ENCODE peak calls at places on chromosome 21, in eight cellular contexts. One of them, this sample, is unnamed.

GRCh38 chr21:41722052-41723018 is 44.5 kb downstream of the RIPK4 start:
- DNase-seq in brain microvascular endothelial cell: no peak
- DNase-seq in 8988T: no peak
- DNase-seq in GM20000: no peak
- DNase-seq in activated CD8-positive, alpha-beta memory T cell treated with anti-CD3 and anti-CD28 coated beads, Interleukin-2, amount 50 U/mL, for 4 hours: no peak
- DNase-seq in NT2/D1: no peak
- DNase-seq in RWPE1: no peak
- DNase-seq in HEK293T: no peak
- DNase-seq in this sample: no peak

GRCh38 chr21:31265293-31265692 is 78.8 kb downstream of the TIAM1 start:
- DNase-seq in NT2/D1: no peak
- DNase-seq in brain microvascular endothelial cell: no peak
- DNase-seq in GM20000: no peak
- DNase-seq in 8988T: no peak
- DNase-seq in RWPE1: no peak
- DNase-seq in HEK293T: no peak
- DNase-seq in activated CD8-positive, alpha-beta memory T cell treated with anti-CD3 and anti-CD28 coated beads, Interleukin-2, amount 50 U/mL, for 4 hours: no peak
- DNase-seq in this sample: no peak

GRCh38 chr21:16563795-16564194 is 834.0 kb downstream of the USP25 start:
- DNase-seq in NT2/D1: peak
- DNase-seq in HEK293T: no peak
- DNase-seq in activated CD8-positive, alpha-beta memory T cell treated with anti-CD3 and anti-CD28 coated beads, Interleukin-2, amount 50 U/mL, for 4 hours: no peak
- DNase-seq in brain microvascular endothelial cell: no peak
- DNase-seq in GM20000: no peak
- DNase-seq in 8988T: no peak
- DNase-seq in RWPE1: peak
- DNase-seq in this sample: peak

GRCh38 chr21:34363733-34364132 is at the start of gene KCNE2:
- DNase-seq in NT2/D1: no peak
- DNase-seq in HEK293T: no peak
- DNase-seq in activated CD8-positive, alpha-beta memory T cell treated with anti-CD3 and anti-CD28 coated beads, Interleukin-2, amount 50 U/mL, for 4 hours: no peak
- DNase-seq in 8988T: no peak
- DNase-seq in RWPE1: no peak
- DNase-seq in brain microvascular endothelial cell: no peak
- DNase-seq in GM20000: no peak
- DNase-seq in this sample: no peak

GRCh38 chr21:26179501-26179900 is 8.9 kb upstream of the APP start:
- DNase-seq in activated CD8-positive, alpha-beta memory T cell treated with anti-CD3 and anti-CD28 coated beads, Interleukin-2, amount 50 U/mL, for 4 hours: no peak
- DNase-seq in brain microvascular endothelial cell: no peak
- DNase-seq in 8988T: no peak
- DNase-seq in GM20000: no peak
- DNase-seq in HEK293T: no peak
- DNase-seq in RWPE1: no peak
- DNase-seq in NT2/D1: no peak
- DNase-seq in this sample: no peak

GRCh38 chr21:31387560-31388186 is 43.6 kb upstream of the TIAM1 start:
- DNase-seq in activated CD8-positive, alpha-beta memory T cell treated with anti-CD3 and anti-CD28 coated beads, Interleukin-2, amount 50 U/mL, for 4 hours: no peak
- DNase-seq in brain microvascular endothelial cell: no peak
- DNase-seq in NT2/D1: no peak
- DNase-seq in 8988T: no peak
- DNase-seq in RWPE1: no peak
- DNase-seq in HEK293T: no peak
- DNase-seq in GM20000: no peak
- DNase-seq in this sample: no peak

GRCh38 chr21:46498335-46499050 is 39.8 kb downstream of the DIP2A start:
- DNase-seq in brain microvascular endothelial cell: peak
- DNase-seq in RWPE1: no peak
- DNase-seq in activated CD8-positive, alpha-beta memory T cell treated with anti-CD3 and anti-CD28 coated beads, Interleukin-2, amount 50 U/mL, for 4 hours: no peak
- DNase-seq in NT2/D1: no peak
- DNase-seq in HEK293T: no peak
- DNase-seq in 8988T: no peak
- DNase-seq in GM20000: no peak
- DNase-seq in this sample: peak

GRCh38 chr21:35697321-35697808 is 363.0 kb downstream of the SETD4 start:
- DNase-seq in 8988T: no peak
- DNase-seq in RWPE1: no peak
- DNase-seq in activated CD8-positive, alpha-beta memory T cell treated with anti-CD3 and anti-CD28 coated beads, Interleukin-2, amount 50 U/mL, for 4 hours: no peak
- DNase-seq in NT2/D1: no peak
- DNase-seq in HEK293T: no peak
- DNase-seq in brain microvascular endothelial cell: peak
- DNase-seq in GM20000: no peak
- DNase-seq in this sample: no peak

GRCh38 chr21:34992736-34993135 is 56.4 kb downstream of the RUNX1 start:
- DNase-seq in brain microvascular endothelial cell: no peak
- DNase-seq in RWPE1: no peak
- DNase-seq in HEK293T: no peak
- DNase-seq in NT2/D1: no peak
- DNase-seq in 8988T: no peak
- DNase-seq in activated CD8-positive, alpha-beta memory T cell treated with anti-CD3 and anti-CD28 coated beads, Interleukin-2, amount 50 U/mL, for 4 hours: no peak
- DNase-seq in GM20000: no peak
- DNase-seq in this sample: peak

GRCh38 chr21:41186763-41187536 is 19.0 kb downstream of the BACE2 start:
- DNase-seq in GM20000: no peak
- DNase-seq in RWPE1: no peak
- DNase-seq in activated CD8-positive, alpha-beta memory T cell treated with anti-CD3 and anti-CD28 coated beads, Interleukin-2, amount 50 U/mL, for 4 hours: no peak
- DNase-seq in 8988T: no peak
- DNase-seq in brain microvascular endothelial cell: no peak
- DNase-seq in HEK293T: no peak
- DNase-seq in NT2/D1: no peak
- DNase-seq in this sample: no peak

GRCh38 chr21:41706678-41707077 is 60.2 kb downstream of the RIPK4 start:
- DNase-seq in NT2/D1: no peak
- DNase-seq in GM20000: no peak
- DNase-seq in brain microvascular endothelial cell: no peak
- DNase-seq in 8988T: no peak
- DNase-seq in activated CD8-positive, alpha-beta memory T cell treated with anti-CD3 and anti-CD28 coated beads, Interleukin-2, amount 50 U/mL, for 4 hours: no peak
- DNase-seq in RWPE1: peak
- DNase-seq in HEK293T: no peak
- DNase-seq in this sample: peak

GRCh38 chr21:29501451-29501850 is 202.7 kb downstream of the BACH1 start:
- DNase-seq in RWPE1: no peak
- DNase-seq in HEK293T: no peak
- DNase-seq in 8988T: no peak
- DNase-seq in brain microvascular endothelial cell: peak
- DNase-seq in GM20000: no peak
- DNase-seq in NT2/D1: no peak
- DNase-seq in activated CD8-positive, alpha-beta memory T cell treated with anti-CD3 and anti-CD28 coated beads, Interleukin-2, amount 50 U/mL, for 4 hours: no peak
- DNase-seq in this sample: no peak

GRCh38 chr21:44742418-44743153 is 31.2 kb upstream of the TSPEAR start:
- DNase-seq in GM20000: no peak
- DNase-seq in RWPE1: no peak
- DNase-seq in 8988T: no peak
- DNase-seq in brain microvascular endothelial cell: no peak
- DNase-seq in NT2/D1: no peak
- DNase-seq in activated CD8-positive, alpha-beta memory T cell treated with anti-CD3 and anti-CD28 coated beads, Interleukin-2, amount 50 U/mL, for 4 hours: no peak
- DNase-seq in HEK293T: no peak
- DNase-seq in this sample: no peak

GRCh38 chr21:37266515-37267221 is 466 bp downstream of the VPS26C start:
- DNase-seq in brain microvascular endothelial cell: peak
- DNase-seq in 8988T: no peak
- DNase-seq in NT2/D1: peak
- DNase-seq in RWPE1: peak
- DNase-seq in HEK293T: peak
- DNase-seq in GM20000: no peak
- DNase-seq in activated CD8-positive, alpha-beta memory T cell treated with anti-CD3 and anti-CD28 coated beads, Interleukin-2, amount 50 U/mL, for 4 hours: no peak
- DNase-seq in this sample: no peak

GRCh38 chr21:34881421-34881820 is 167.7 kb downstream of the RUNX1 start:
- DNase-seq in GM20000: no peak
- DNase-seq in RWPE1: no peak
- DNase-seq in NT2/D1: no peak
- DNase-seq in 8988T: no peak
- DNase-seq in HEK293T: no peak
- DNase-seq in activated CD8-positive, alpha-beta memory T cell treated with anti-CD3 and anti-CD28 coated beads, Interleukin-2, amount 50 U/mL, for 4 hours: no peak
- DNase-seq in brain microvascular endothelial cell: peak
- DNase-seq in this sample: peak

GRCh38 chr21:44275041-44275440 is 10.6 kb upstream of the AIRE start:
- DNase-seq in HEK293T: no peak
- DNase-seq in NT2/D1: no peak
- DNase-seq in RWPE1: no peak
- DNase-seq in 8988T: no peak
- DNase-seq in activated CD8-positive, alpha-beta memory T cell treated with anti-CD3 and anti-CD28 coated beads, Interleukin-2, amount 50 U/mL, for 4 hours: no peak
- DNase-seq in brain microvascular endothelial cell: no peak
- DNase-seq in GM20000: no peak
- DNase-seq in this sample: no peak

GRCh38 chr21:45535341-45536081 is 6.7 kb downstream of the SLC19A1 start:
- DNase-seq in GM20000: no peak
- DNase-seq in RWPE1: no peak
- DNase-seq in 8988T: no peak
- DNase-seq in brain microvascular endothelial cell: no peak
- DNase-seq in NT2/D1: no peak
- DNase-seq in activated CD8-positive, alpha-beta memory T cell treated with anti-CD3 and anti-CD28 coated beads, Interleukin-2, amount 50 U/mL, for 4 hours: peak
- DNase-seq in HEK293T: no peak
- DNase-seq in this sample: no peak

GRCh38 chr21:43193651-43194302 is 25.0 kb downstream of the CRYAA start:
- DNase-seq in NT2/D1: no peak
- DNase-seq in 8988T: no peak
- DNase-seq in RWPE1: peak
- DNase-seq in activated CD8-positive, alpha-beta memory T cell treated with anti-CD3 and anti-CD28 coated beads, Interleukin-2, amount 50 U/mL, for 4 hours: peak
- DNase-seq in GM20000: no peak
- DNase-seq in brain microvascular endothelial cell: peak
- DNase-seq in HEK293T: no peak
- DNase-seq in this sample: peak

GRCh38 chr21:43755820-43756594 is 20.1 kb downstream of the CSTB start:
- DNase-seq in RWPE1: no peak
- DNase-seq in 8988T: no peak
- DNase-seq in brain microvascular endothelial cell: no peak
- DNase-seq in NT2/D1: no peak
- DNase-seq in activated CD8-positive, alpha-beta memory T cell treated with anti-CD3 and anti-CD28 coated beads, Interleukin-2, amount 50 U/mL, for 4 hours: no peak
- DNase-seq in GM20000: no peak
- DNase-seq in HEK293T: no peak
- DNase-seq in this sample: no peak